ENCODE peak calls at places on chromosomes 13 and 19, in seven cellular contexts. Q, S, E, A, R, T and V are unnamed samples.

GRCh38 chr19:37218592-37218935 is 550 bp downstream of the ZNF383 start:
- DNase-seq in Q (no peak), T (peak; percentile 39), S (no peak), A (no peak), R (no peak), E (no peak), V (no peak)

GRCh38 chr13:33490461-33491327 is 205.1 kb upstream of the STARD13 start:
- DNase-seq in E (no peak), T (no peak), Q (no peak), A (no peak), S (no peak), R (no peak), V (no peak)

GRCh38 chr19:581399-582111 is 8.1 kb upstream of the HCN2 start:
- DNase-seq in A (no peak), T (no peak), E (peak; percentile 20), Q (no peak), S (no peak), R (no peak), V (no peak)

GRCh38 chr19:50162988-50163387 is at the start of gene IZUMO2:
- DNase-seq in R (no peak), T (no peak), S (no peak), Q (peak; percentile 47), A (no peak), E (no peak), V (no peak)

GRCh38 chr13:95564948-95565347 is 12.4 kb downstream of the CLDN10 start:
- DNase-seq in S (no peak), Q (no peak), E (no peak), R (no peak), A (no peak), T (peak; percentile 34), V (no peak)

GRCh38 chr19:42069619-42070293 is at the start of gene GRIK5:
- DNase-seq in E (no peak), S (no peak), R (no peak), T (no peak), A (no peak), Q (no peak), V (no peak)

GRCh38 chr19:44851427-44851826 is 5.3 kb downstream of the NECTIN2 start:
- DNase-seq in S (no peak), A (no peak), E (no peak), Q (no peak), T (no peak), R (no peak), V (no peak)

GRCh38 chr19:15169541-15170285 is 31.1 kb downstream of the NOTCH3 start:
- DNase-seq in A (no peak), S (no peak), T (no peak), R (no peak), Q (no peak), E (no peak), V (no peak)

GRCh38 chr13:74026753-74027152 is 107.5 kb downstream of the KLF12 start:
- DNase-seq in A (no peak), R (peak; percentile 63), S (no peak), Q (peak; percentile 31), E (peak; percentile 34), T (peak; percentile 37), V (peak; percentile 88)

GRCh38 chr19:18865973-18866799 is 29.8 kb downstream of the CERS1 start:
- DNase-seq in R (peak; percentile 40), Q (peak; percentile 64), A (peak; percentile 67), S (peak; percentile 61), E (peak; percentile 77), T (peak; percentile 36), V (peak; percentile 60)

GRCh38 chr19:15629003-15629880 is 11.5 kb upstream of the CYP4F3 start:
- DNase-seq in S (peak; percentile 71), T (peak; percentile 19), R (peak; percentile 90), Q (peak; percentile 93), A (peak; percentile 73), E (peak; percentile 95), V (peak; percentile 81)

GRCh38 chr19:13731147-13731964 is 33.0 kb upstream of the MRI1 start:
- DNase-seq in S (peak; percentile 96), Q (peak; percentile 98), A (peak; percentile 95), R (peak; percentile 93), T (peak; percentile 98), E (peak; percentile 98), V (peak; percentile 92)

GRCh38 chr13:26468203-26468602 is 89.3 kb upstream of the WASF3 start:
- DNase-seq in R (no peak), Q (no peak), T (no peak), S (no peak), E (no peak), A (no peak), V (no peak)
- H3K36me3 ChIP-seq in R (no peaks in the 10 kb centered on the region), Q (no peaks in the 10 kb centered on the region), T (no peaks in the 10 kb centered on the region), S (no peaks in the 10 kb centered on the region), E (no peaks in the 10 kb centered on the region), A (no peaks in the 10 kb centered on the region), V (no peaks in the 10 kb centered on the region)

DNA sequence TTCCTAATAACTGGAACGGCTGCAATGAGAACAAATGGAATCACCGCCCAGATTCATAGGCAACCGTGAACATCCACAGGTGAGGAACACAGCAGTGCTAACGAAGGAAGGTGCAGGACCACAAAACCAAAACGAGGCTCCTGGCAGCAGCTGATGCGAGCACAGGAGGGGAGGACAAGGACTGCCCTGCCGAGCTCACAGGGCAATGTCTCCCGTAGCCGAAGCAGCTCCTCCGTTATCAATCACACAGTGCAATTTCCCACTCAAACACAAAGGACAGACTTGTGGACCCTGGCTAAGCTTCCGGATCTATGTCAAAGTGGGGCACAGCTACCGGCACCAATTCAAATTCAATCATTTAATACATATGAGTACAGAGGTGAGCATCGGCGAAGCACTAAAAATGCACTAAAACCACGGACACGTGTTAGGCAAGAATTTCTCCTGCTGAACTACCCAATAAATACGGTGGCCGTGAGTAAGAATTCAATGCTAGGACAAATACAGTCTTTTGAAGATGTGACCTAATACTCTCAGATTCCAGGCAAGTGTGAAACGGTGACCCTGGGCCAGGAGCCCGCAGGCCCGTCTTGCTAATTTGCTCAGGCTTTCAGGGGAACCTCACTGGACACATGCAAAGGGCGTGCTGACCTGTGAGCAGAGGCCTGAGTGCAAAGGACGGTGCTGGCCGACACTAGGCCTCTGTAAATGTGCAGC is 70.4 kb downstream of the STK24 start:
- DNase-seq in Q (no peak), T (no peak), S (no peak), R (no peak), E (no peak), A (no peak), V (no peak)
- H3K36me3 ChIP-seq in Q (no peaks in the 10 kb centered on the region), T (peaks cover 4% of the 10 kb centered on the region), S (no peaks in the 10 kb centered on the region), R (no peaks in the 10 kb centered on the region), E (no peaks in the 10 kb centered on the region), A (no peaks in the 10 kb centered on the region), V (peaks cover 5% of the 10 kb centered on the region)

GRCh38 chr19:39645800-39646411 is 9.8 kb upstream of the LGALS16 start:
- DNase-seq in A (no peak), T (peak; percentile 15), Q (no peak), R (no peak), E (no peak), S (no peak), V (no peak)

GRCh38 chr19:39643591-39643990 is 12.1 kb upstream of the LGALS16 start:
- DNase-seq in T (no peak), R (no peak), E (no peak), Q (no peak), A (no peak), S (no peak), V (no peak)

DNA sequence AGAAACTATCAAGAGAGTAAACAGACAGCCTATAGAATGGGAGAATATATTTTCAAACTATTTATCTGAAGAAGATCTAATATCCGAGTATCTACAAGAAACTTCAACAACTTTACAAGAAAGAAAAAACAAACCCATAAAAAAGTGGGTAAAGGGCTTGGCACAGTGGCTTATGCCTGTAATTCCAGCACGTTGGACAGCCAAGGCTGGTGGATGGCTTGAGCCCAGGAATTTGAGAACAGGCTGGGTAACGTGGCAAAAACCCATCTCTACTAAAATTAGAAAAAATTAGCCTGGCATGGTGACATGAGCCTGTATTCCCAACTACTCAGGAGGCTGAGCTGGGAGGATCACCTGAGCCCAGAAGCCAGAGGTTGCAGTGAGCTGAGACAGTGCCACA is 7.8 kb upstream of the LGALS16 start:
- DNase-seq in T (no peak), A (no peak), Q (no peak), E (no peak), S (no peak), R (no peak), V (no peak)
- H3K36me3 ChIP-seq in T (no peaks in the 10 kb centered on the region), A (no peaks in the 10 kb centered on the region), Q (no peaks in the 10 kb centered on the region), E (no peaks in the 10 kb centered on the region), S (no peaks in the 10 kb centered on the region), R (no peaks in the 10 kb centered on the region), V (no peaks in the 10 kb centered on the region)

GRCh38 chr19:46604781-46605355 is 3.7 kb downstream of the CALM3 start:
- DNase-seq in T (no peak), E (peak; percentile 34), S (no peak), R (no peak), Q (no peak), A (no peak), V (no peak)

GRCh38 chr19:46607441-46607841 is 6.3 kb downstream of the CALM3 start:
- DNase-seq in T (no peak), Q (peak; percentile 15), S (no peak), A (no peak), R (no peak), E (peak; percentile 20), V (no peak)

GRCh38 chr19:46605356-46605821 is 4.3 kb downstream of the CALM3 start:
- DNase-seq in Q (no peak), R (no peak), A (no peak), T (no peak), E (peak; percentile 16), S (no peak), V (no peak)

GRCh38 chr19:46606681-46607440 is 5.7 kb downstream of the CALM3 start:
- DNase-seq in Q (peak; percentile 15), T (no peak), A (no peak), E (peak; percentile 9), R (no peak), S (no peak), V (peak; percentile 20)

GRCh38 chr19:46606019-46606418 is 4.9 kb downstream of the CALM3 start:
- DNase-seq in R (no peak), E (no peak), T (no peak), A (no peak), Q (no peak), S (no peak), V (no peak)
- H3K36me3 ChIP-seq in R (peaks cover 44% of the 10 kb centered on the region), E (peaks cover 18% of the 10 kb centered on the region), T (peaks cover 53% of the 10 kb centered on the region), A (no peaks in the 10 kb centered on the region), Q (peaks cover 30% of the 10 kb centered on the region), S (peaks cover 51% of the 10 kb centered on the region), V (peaks cover 49% of the 10 kb centered on the region)

GRCh38 chr13:20001351-20001750 is 42.8 kb downstream of the ZMYM2 start:
- DNase-seq in R (no peak), Q (no peak), A (no peak), T (peak; percentile 21), S (no peak), E (no peak), V (no peak)

GRCh38 chr13:19998960-19999359 is 40.4 kb downstream of the ZMYM2 start:
- DNase-seq in T (no peak), S (no peak), Q (no peak), A (no peak), R (no peak), E (no peak), V (no peak)

GRCh38 chr13:20002766-20003165 is 44.2 kb downstream of the ZMYM2 start:
- DNase-seq in R (no peak), A (no peak), E (no peak), T (no peak), Q (no peak), S (no peak), V (no peak)

DNA sequence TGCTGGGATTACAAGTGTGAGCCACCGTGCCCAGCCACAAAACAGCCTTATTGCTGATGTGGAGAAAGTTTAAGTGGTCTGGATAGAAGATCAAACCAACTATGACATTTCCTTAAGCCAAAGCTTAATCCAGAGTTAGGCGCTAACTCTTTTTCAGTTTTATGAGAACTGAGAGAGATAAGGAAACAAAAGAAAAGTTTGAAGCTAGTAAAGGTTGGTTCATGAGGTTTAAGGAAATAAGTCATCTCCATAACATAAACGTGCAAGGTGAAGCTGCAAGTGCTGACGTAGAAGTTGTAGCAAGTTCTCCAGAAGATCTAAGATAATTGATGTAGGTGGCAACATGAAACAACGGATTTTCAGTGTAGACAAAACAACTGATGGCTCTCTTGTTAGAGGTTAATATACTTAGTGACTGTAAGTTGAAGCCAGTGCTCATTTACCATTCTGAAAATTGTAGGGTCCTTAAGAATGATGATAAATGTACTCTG is 41.6 kb downstream of the ZMYM2 start:
- DNase-seq in T (no peak), A (no peak), Q (no peak), S (no peak), R (no peak), E (no peak), V (no peak)
- H3K36me3 ChIP-seq in T (peaks cover 35% of the 10 kb centered on the region), A (no peaks in the 10 kb centered on the region), Q (no peaks in the 10 kb centered on the region), S (peaks cover 70% of the 10 kb centered on the region), R (peaks cover 12% of the 10 kb centered on the region), E (no peaks in the 10 kb centered on the region), V (peaks cover 13% of the 10 kb centered on the region)